ENCODE peak calls at places on chromosomes 13 and 19, in seven cellular contexts. M is stimulated activated CD8-positive, alpha-beta memory T cell treated with anti-CD3 and anti-CD28 coated beads, Interleukin-15, amount 100 ng/mL, for 1 hour; L is anterior cingulate cortex; R is cardiac fibroblast; Z is neural crest cell; G is T-cell; V is A172. E is an unnamed sample.

GRCh38 chr13:112702341-112702982 is 12.6 kb downstream of the ATP11A start:
- DNase-seq in M (no peak), L (no peak), R (no peak), Z (no peak), G (no peak), V (no peak), E (no peak)

GRCh38 chr19:29519146-29519545 is 6.6 kb upstream of the VSTM2B start:
- DNase-seq in M (no peak), L (no peak), R (no peak), Z (no peak), G (no peak), V (no peak), E (no peak)

GRCh38 chr13:104635879-104636278 is 1569.7 kb upstream of the SLC10A2 start:
- DNase-seq in M (no peak), L (no peak), R (no peak), Z (no peak), G (no peak), V (no peak), E (no peak)

GRCh38 chr13:104105418-104106355 is 1039.5 kb upstream of the SLC10A2 start:
- DNase-seq in M (no peak), L (no peak), R (no peak), Z (no peak), G (no peak), V (no peak), E (no peak)

GRCh38 chr13:91134773-91135124 is 212.7 kb upstream of the MIR17HG start:
- DNase-seq in M (no peak), L (no peak), R (no peak), Z (no peak), G (no peak), V (no peak), E (no peak)

GRCh38 chr19:17420267-17420924 is 549 bp downstream of the MVB12A start:
- DNase-seq in M (no peak), L (peak; percentile 53), R (peak; percentile 22), Z (peak; percentile 22), G (no peak), V (no peak), E (peak; percentile 52)

GRCh38 chr19:4662812-4663211 is 7.3 kb downstream of the MYDGF start:
- DNase-seq in M (no peak), L (no peak), R (no peak), Z (no peak), G (no peak), V (no peak), E (no peak)

GRCh38 chr13:34352958-34353357 is 535.0 kb downstream of the RFC3 start:
- DNase-seq in M (no peak), L (no peak), R (no peak), Z (no peak), G (no peak), V (no peak), E (no peak)

GRCh38 chr13:61094865-61095264 is 320.8 kb downstream of the PCDH20 start:
- DNase-seq in M (no peak), L (no peak), R (no peak), Z (no peak), G (no peak), V (no peak), E (no peak)

GRCh38 chr19:8589177-8589714 is 12.0 kb upstream of the MYO1F start:
- DNase-seq in M (no peak), L (no peak), R (no peak), Z (no peak), G (no peak), V (no peak), E (no peak)